ENCODE peak calls at places on chromosome 19, in nine cellular contexts. G is neural crest cell, S is endothelial cell, H is NCI-H82, L is NB4, Y is T-helper 2 cell, Z is ELR, J is type B pancreatic cell, D is DMS153. P is an unnamed sample.

GRCh38 chr19:14505488-14506239 is 9.7 kb upstream of the GIPC1 start:
- DNase-seq in Y (peak), Z (peak), H (peak), D (peak), J (peak), G (peak), S (peak), L (peak), P (no peak)

GRCh38 chr19:39771751-39772150 is 6.9 kb upstream of the LEUTX start:
- DNase-seq in Y (no peak), H (no peak), L (no peak), D (no peak), S (no peak), J (no peak), G (no peak), Z (no peak), P (no peak)

GRCh38 chr19:53086949-53087348 is 16.3 kb downstream of the ZNF160 start:
- DNase-seq in G (no peak), S (peak), D (no peak), L (no peak), Z (peak), H (no peak), J (no peak), Y (no peak), P (peak)

GRCh38 chr19:6720369-6721112 is at the start of gene C3:
- DNase-seq in J (no peak), Z (peak), S (no peak), G (no peak), H (no peak), L (peak), D (no peak), Y (no peak), P (no peak)

GRCh38 chr19:17623224-17623935 is 64.8 kb downstream of the UNC13A start:
- DNase-seq in J (no peak), G (no peak), Z (no peak), L (no peak), D (no peak), H (no peak), S (no peak), Y (no peak), P (no peak)

GRCh38 chr19:38290631-38291147 is 13.4 kb upstream of the C19orf33 start:
- DNase-seq in Z (peak), D (no peak), L (no peak), G (no peak), S (no peak), Y (no peak), J (no peak), H (no peak), P (no peak)

GRCh38 chr19:46299695-46300094 is 2.9 kb downstream of the HIF3A start:
- DNase-seq in L (no peak), D (no peak), Z (no peak), S (no peak), Y (no peak), H (no peak), G (no peak), J (no peak), P (no peak)

GRCh38 chr19:15584541-15585115 is 30.4 kb upstream of the CYP4F8 start:
- DNase-seq in S (peak), Y (peak), J (no peak), D (no peak), H (peak), G (peak), Z (peak), L (peak), P (peak)

GRCh38 chr19:43311706-43312105 is 41.8 kb upstream of the CD177 start:
- DNase-seq in G (no peak), J (no peak), S (no peak), L (no peak), H (no peak), Z (peak), Y (no peak), D (no peak), P (no peak)